ENCODE peak calls at places on chromosomes 2 and 18, in four cellular contexts. V is AG08396, O is T follicular helper cell, A is C1 segment of cervical spinal cord. M is an unnamed sample.

GRCh38 chr2:20994130-20994529 is 49.7 kb downstream of the APOB start:
- DNase-seq in V (no peak), O (no peak), A (no peak), M (no peak)

GRCh38 chr18:74252032-74252380 is 39.8 kb downstream of the CYB5A start:
- DNase-seq in O (no peak), A (no peak), V (peak), M (no peak)

GRCh38 chr18:6355789-6356589 is 58.7 kb downstream of the L3MBTL4 start:
- DNase-seq in O (no peak), V (no peak), A (no peak), M (no peak)

GRCh38 chr2:75194184-75194868 is 5.0 kb downstream of the TACR1 start:
- DNase-seq in V (no peak), A (no peak), O (no peak), M (no peak)

GRCh38 chr2:27194538-27195354 is 17.1 kb upstream of the ATRAID start:
- DNase-seq in V (no peak), A (no peak), O (no peak), M (no peak)

GRCh38 chr18:23115683-23116096 is 19.6 kb upstream of the CABLES1 start:
- DNase-seq in V (peak), O (no peak), A (no peak), M (no peak)

GRCh38 chr2:121506621-121507020 is 24.1 kb upstream of the RNU4ATAC start:
- DNase-seq in V (no peak), A (no peak), O (no peak), M (no peak)

GRCh38 chr2:187716301-187716700 is 162.1 kb upstream of the TFPI start:
- DNase-seq in A (no peak), V (no peak), O (no peak), M (no peak)

GRCh38 chr2:71001592-71002570 is 7.2 kb upstream of the TEX261 start:
- DNase-seq in V (no peak), A (no peak), O (no peak), M (no peak)

GRCh38 chr2:232147440-232148077 is 186.0 kb downstream of the DIS3L2 start:
- DNase-seq in V (no peak), A (no peak), O (no peak), M (no peak)

GRCh38 chr2:230512955-230513748 is 97.2 kb downstream of the SP100 start:
- DNase-seq in V (no peak), A (no peak), O (no peak), M (no peak)

GRCh38 chr2:144712277-144712944 is 192.5 kb upstream of the ZEB2 start:
- DNase-seq in V (no peak), A (no peak), O (no peak), M (no peak)